ENCODE peak calls at places on chromosomes 12 and 14, in four cellular contexts. R is fibroblast of lung, W is NCI-H460, C is HFF-Myc. Z is an unnamed sample.
A peak's percentile ranks its signal among the peaks of the same experiment; 100 is the strongest.

GRCh38 chr12:93134175-93134574 is 205.1 kb upstream of the EEA1 start:
- DNase-seq in R (no peak), W (no peak), C (no peak), Z (no peak)

GRCh38 chr14:80003138-80003537 is 208.2 kb downstream of the DIO2 start:
- DNase-seq in R (peak; percentile 1), W (peak; percentile 57), C (peak; percentile 39), Z (peak; percentile 19)

GRCh38 chr12:76621582-76622024 is 62.0 kb upstream of the OSBPL8 start:
- DNase-seq in R (peak; percentile 73), W (peak; percentile 69), C (peak; percentile 58), Z (peak; percentile 50)

GRCh38 chr12:77609016-77609415 is 221.7 kb upstream of the NAV3 start:
- DNase-seq in R (no peak), W (no peak), C (no peak), Z (no peak)

GRCh38 chr12:123474493-123475255 is 16.7 kb downstream of the SNRNP35 start:
- DNase-seq in R (no peak), W (no peak), C (no peak), Z (no peak)

GRCh38 chr14:100587763-100588411 is 670 bp upstream of the BEGAIN start:
- DNase-seq in R (no peak), W (no peak), C (no peak), Z (no peak)

GRCh38 chr12:124565071-124565491 is 2.3 kb downstream of the NCOR2 start:
- DNase-seq in R (no peak), W (no peak), C (no peak), Z (no peak)

GRCh38 chr12:132921685-132922084 is 34.3 kb upstream of the CHFR start:
- DNase-seq in R (no peak), W (no peak), C (no peak), Z (no peak)

GRCh38 chr12:6476496-6476895 is 6.0 kb upstream of the VAMP1 start:
- DNase-seq in R (peak; percentile 54), W (no peak), C (no peak), Z (peak; percentile 89)

GRCh38 chr12:85920324-85920947 is 46.3 kb downstream of the NTS start:
- DNase-seq in R (peak; percentile 45), W (peak; percentile 27), C (peak; percentile 1), Z (peak; percentile 1)

GRCh38 chr14:102817942-102818940 is 41.0 kb downstream of the TRAF3 start:
- DNase-seq in R (peak; percentile 23), W (no peak), C (no peak), Z (peak; percentile 51)

Z was measured in astrocyte.